ENCODE peak calls at places on chromosomes 4 and X, in seven cellular contexts. A is endodermal cell; M is NCI-H1436; O is prostate gland; Z is stimulated activated CD4-positive, alpha-beta T cell treated with anti-CD3 and anti-CD28 coated beads, Interleukin-1b, Interleukin-23, amount 100 ng/mL, for 24 hours; B is naive B cell; S is iris pigment epithelial cell. W is an unnamed sample.

GRCh38 chrX:38817004-38817703 is 15.9 kb downstream of the MID1IP1 start:
- DNase-seq in B (no peak), A (peak), Z (no peak), O (no peak), S (peak), M (no peak), W (peak)

GRCh38 chr4:40576651-40577480 is 52.8 kb downstream of the RBM47 start:
- DNase-seq in M (peak), A (peak), Z (no peak), B (peak), O (peak), S (peak), W (peak)

GRCh38 chrX:133215747-133216146 is 2.4 kb downstream of the TFDP3 start:
- DNase-seq in O (no peak), S (peak), A (peak), B (no peak), Z (no peak), M (no peak), W (peak)

GRCh38 chrX:47540754-47541538 is 20.1 kb upstream of the ARAF start:
- DNase-seq in S (peak), A (peak), O (peak), M (peak), B (no peak), Z (no peak), W (peak)

GRCh38 chr4:159547645-159548308 is 444.9 kb downstream of the RAPGEF2 start:
- DNase-seq in M (no peak), B (no peak), A (no peak), O (no peak), S (peak), Z (no peak), W (peak)

GRCh38 chr4:138949866-138950265 is 65.7 kb upstream of the NOCT start:
- DNase-seq in S (no peak), O (no peak), Z (no peak), M (no peak), B (no peak), A (no peak), W (no peak)

GRCh38 chrX:16665089-16665488 is 15.1 kb downstream of the S100G start:
- DNase-seq in Z (no peak), O (no peak), M (no peak), S (peak), B (no peak), A (no peak), W (no peak)

GRCh38 chrX:1292581-1293310 is 24.1 kb downstream of the CSF2RA start:
- DNase-seq in A (no peak), M (no peak), O (no peak), S (no peak), B (no peak), Z (no peak), W (no peak)

GRCh38 chrX:80120335-80120734 is 105.8 kb downstream of the TBX22 start:
- DNase-seq in S (no peak), B (no peak), O (no peak), A (no peak), Z (no peak), M (no peak), W (no peak)

GRCh38 chrX:150692837-150693781 is at the start of gene MTMR1:
- DNase-seq in Z (no peak), S (no peak), O (peak), B (peak), M (peak), A (peak), W (no peak)

GRCh38 chr4:65007841-65008439 is 598.7 kb upstream of the TECRL start:
- DNase-seq in M (peak), B (no peak), Z (no peak), S (peak), A (peak), O (no peak), W (peak)

GRCh38 chr4:24810016-24810415 is 14.6 kb downstream of the SOD3 start:
- DNase-seq in Z (no peak), O (no peak), M (no peak), S (peak), A (no peak), B (no peak), W (peak)

GRCh38 chr4:29805245-29805644 is 914.9 kb upstream of the PCDH7 start:
- DNase-seq in M (no peak), B (no peak), Z (no peak), O (no peak), A (peak), S (no peak), W (no peak)

GRCh38 chr4:710116-710515 is 4.5 kb downstream of the PCGF3 start:
- DNase-seq in A (no peak), O (no peak), B (no peak), Z (no peak), M (no peak), S (no peak), W (no peak)